ENCODE peak calls at places on chromosomes 16 and 17, in ten cellular contexts. D is EL; J is lower leg skin; R is NCI-H748 treated with DMSO at 0.1 percent for 48 hours; F is activated CD4-positive, alpha-beta T cell treated with anti-CD3 and anti-CD28 coated beads, Interleukin-2, amount 10 ng/mL, durations not matched to agents 7 days and 5 days; Y is activated T-helper 9 cell treated with anti-CD3 and anti-CD28 coated beads, Interleukin-2, amount 50 U/mL, for 16 hours; Z is HFFc6; A is skeletal muscle cell; P is activated effector memory CD4-positive, alpha-beta T cell treated with anti-CD3 and anti-CD28 coated beads, Interleukin-2, amount 50 U/mL, for 16 hours; L is C1 segment of cervical spinal cord. C is an unnamed sample.

GRCh38 chr17:75077490-75078096 is 10.2 kb upstream of the SLC16A5 start:
- DNase-seq in F (peak), A (no peak), P (peak), D (no peak), Y (peak), R (no peak), Z (no peak), L (no peak), J (no peak), C (peak)

GRCh38 chr17:10799407-10799806 is 4.5 kb downstream of the TMEM238L start:
- DNase-seq in R (no peak), Z (no peak), D (no peak), J (no peak), P (no peak), F (no peak), A (no peak), L (no peak), Y (no peak), C (no peak)

GRCh38 chr16:66484453-66485213 is 57.5 kb downstream of the BEAN1 start:
- DNase-seq in Y (no peak), P (no peak), R (no peak), L (no peak), D (no peak), F (no peak), J (peak), A (no peak), Z (no peak), C (no peak)

GRCh38 chr16:50037791-50038190 is 12.8 kb downstream of the CNEP1R1 start:
- DNase-seq in D (no peak), Y (no peak), A (no peak), J (no peak), F (no peak), Z (no peak), P (no peak), R (no peak), L (no peak), C (no peak)

GRCh38 chr16:1426734-1427451 is 4.0 kb upstream of the PERCC1 start:
- DNase-seq in R (no peak), P (no peak), A (no peak), J (no peak), Z (no peak), L (no peak), Y (no peak), F (no peak), D (no peak), C (peak)

GRCh38 chr16:16083421-16084156 is 134.2 kb downstream of the ABCC1 start:
- DNase-seq in P (no peak), R (no peak), F (peak), D (peak), J (no peak), Z (peak), A (no peak), L (no peak), Y (no peak), C (no peak)

GRCh38 chr17:40501499-40501911 is at the start of gene TNS4:
- DNase-seq in F (no peak), J (peak), D (no peak), Y (no peak), R (no peak), L (no peak), P (no peak), Z (no peak), A (no peak), C (no peak)

GRCh38 chr17:58271532-58271931 is 9.2 kb downstream of the MPO start:
- DNase-seq in Z (no peak), R (no peak), D (no peak), J (no peak), Y (no peak), L (no peak), A (no peak), P (no peak), F (no peak), C (no peak)

GRCh38 chr16:66510711-66511614 is 39.0 kb downstream of the TK2 start:
- DNase-seq in F (no peak), D (no peak), P (no peak), A (no peak), R (no peak), L (no peak), Y (no peak), J (peak), Z (no peak), C (no peak)

GRCh38 chr16:75789237-75789636 is 62.9 kb upstream of the CPHXL start:
- DNase-seq in R (peak), J (no peak), L (no peak), Y (no peak), Z (peak), A (peak), D (peak), P (no peak), F (peak), C (no peak)

GRCh38 chr17:352421-353212 is at the start of gene RPH3AL:
- DNase-seq in P (peak), J (peak), Y (no peak), R (no peak), L (no peak), Z (no peak), F (no peak), D (no peak), A (no peak), C (no peak)

GRCh38 chr16:80670170-80670865 is 129.5 kb downstream of the DYNLRB2 start:
- DNase-seq in J (no peak), F (no peak), D (no peak), L (no peak), Y (no peak), A (no peak), P (peak), Z (no peak), R (no peak), C (peak)

GRCh38 chr16:11627822-11628457 is 40.3 kb upstream of the SNN start:
- DNase-seq in A (no peak), J (no peak), R (no peak), Z (peak), Y (no peak), F (no peak), D (peak), L (no peak), P (no peak), C (no peak)

GRCh38 chr16:84598391-84598750 is 19.5 kb downstream of the COTL1 start:
- DNase-seq in L (no peak), F (no peak), A (no peak), D (no peak), R (no peak), P (no peak), Y (no peak), J (no peak), Z (no peak), C (no peak)

GRCh38 chr16:68798398-68798797 is 44.9 kb upstream of the TANGO6 start:
- DNase-seq in D (no peak), L (no peak), A (no peak), J (no peak), R (no peak), F (no peak), Y (no peak), Z (no peak), P (no peak), C (no peak)

GRCh38 chr16:58339452-58339938 is 44.7 kb upstream of the PRSS54 start:
- DNase-seq in L (no peak), Z (peak), Y (no peak), J (no peak), F (no peak), R (no peak), P (no peak), D (peak), A (no peak), C (no peak)

GRCh38 chr17:15444805-15445204 is 22.6 kb downstream of the CDRT4 start:
- DNase-seq in F (peak), Z (peak), L (no peak), P (no peak), D (peak), J (peak), Y (no peak), A (no peak), R (no peak), C (no peak)

GRCh38 chr16:21166561-21166961 is 8.1 kb downstream of the LDAF1 start:
- DNase-seq in Z (no peak), D (peak), J (no peak), F (no peak), Y (no peak), L (no peak), R (no peak), P (no peak), A (no peak), C (no peak)

GRCh38 chr17:79971651-79972050 is 64.0 kb downstream of the TBC1D16 start:
- DNase-seq in R (no peak), Y (no peak), D (no peak), P (peak), J (peak), A (no peak), F (no peak), L (no peak), Z (no peak), C (no peak)